ENCODE peak calls at places on chromosomes 2 and 18, in six cellular contexts. One of them, this sample, is unnamed.

GRCh38 chr2:134435936-134436335 is 182.1 kb downstream of the MGAT5 start:
- DNase-seq in retina: no peak
- DNase-seq in cerebellar cortex: no peak
- DNase-seq in activated naive CD8-positive, alpha-beta T cell treated with anti-CD3 and anti-CD28 coated beads, Interleukin-2, amount 50 U/mL, for 24 hours: no peak
- DNase-seq in stimulated activated CD8-positive, alpha-beta memory T cell treated with anti-CD3 and anti-CD28 coated beads, Interleukin-4, amount 100 ng/mL, for 4 hours: no peak
- DNase-seq in T-cell: no peak
- DNase-seq in this sample: no peak

GRCh38 chr2:223762853-223763252 is 74.5 kb downstream of the AP1S3 start:
- DNase-seq in retina: no peak
- DNase-seq in cerebellar cortex: no peak
- DNase-seq in activated naive CD8-positive, alpha-beta T cell treated with anti-CD3 and anti-CD28 coated beads, Interleukin-2, amount 50 U/mL, for 24 hours: no peak
- DNase-seq in stimulated activated CD8-positive, alpha-beta memory T cell treated with anti-CD3 and anti-CD28 coated beads, Interleukin-4, amount 100 ng/mL, for 4 hours: no peak
- DNase-seq in T-cell: no peak
- DNase-seq in this sample: no peak

GRCh38 chr2:137115081-137115713 is 349.9 kb downstream of the THSD7B start:
- DNase-seq in retina: no peak
- DNase-seq in cerebellar cortex: no peak
- DNase-seq in activated naive CD8-positive, alpha-beta T cell treated with anti-CD3 and anti-CD28 coated beads, Interleukin-2, amount 50 U/mL, for 24 hours: no peak
- DNase-seq in stimulated activated CD8-positive, alpha-beta memory T cell treated with anti-CD3 and anti-CD28 coated beads, Interleukin-4, amount 100 ng/mL, for 4 hours: no peak
- DNase-seq in T-cell: no peak
- DNase-seq in this sample: no peak

GRCh38 chr18:8519102-8519501 is 90.1 kb upstream of the RAB12 start:
- DNase-seq in retina: no peak
- DNase-seq in cerebellar cortex: peak; percentile 93
- DNase-seq in activated naive CD8-positive, alpha-beta T cell treated with anti-CD3 and anti-CD28 coated beads, Interleukin-2, amount 50 U/mL, for 24 hours: no peak
- DNase-seq in stimulated activated CD8-positive, alpha-beta memory T cell treated with anti-CD3 and anti-CD28 coated beads, Interleukin-4, amount 100 ng/mL, for 4 hours: no peak
- DNase-seq in T-cell: no peak
- DNase-seq in this sample: no peak

GRCh38 chr2:212536385-212537310 is 2.0 kb downstream of the ERBB4 start:
- DNase-seq in retina: peak; percentile 79
- DNase-seq in cerebellar cortex: peak; percentile 51
- DNase-seq in activated naive CD8-positive, alpha-beta T cell treated with anti-CD3 and anti-CD28 coated beads, Interleukin-2, amount 50 U/mL, for 24 hours: no peak
- DNase-seq in stimulated activated CD8-positive, alpha-beta memory T cell treated with anti-CD3 and anti-CD28 coated beads, Interleukin-4, amount 100 ng/mL, for 4 hours: no peak
- DNase-seq in T-cell: no peak
- DNase-seq in this sample: peak; percentile 21

GRCh38 chr2:241224068-241224850 is 35.8 kb downstream of the ANO7 start:
- DNase-seq in retina: no peak
- DNase-seq in cerebellar cortex: no peak
- DNase-seq in activated naive CD8-positive, alpha-beta T cell treated with anti-CD3 and anti-CD28 coated beads, Interleukin-2, amount 50 U/mL, for 24 hours: no peak
- DNase-seq in stimulated activated CD8-positive, alpha-beta memory T cell treated with anti-CD3 and anti-CD28 coated beads, Interleukin-4, amount 100 ng/mL, for 4 hours: no peak
- DNase-seq in T-cell: no peak
- DNase-seq in this sample: peak; percentile 54

GRCh38 chr2:85710687-85711577 is 16.8 kb downstream of the GNLY start:
- DNase-seq in retina: no peak
- DNase-seq in cerebellar cortex: no peak
- DNase-seq in activated naive CD8-positive, alpha-beta T cell treated with anti-CD3 and anti-CD28 coated beads, Interleukin-2, amount 50 U/mL, for 24 hours: no peak
- DNase-seq in stimulated activated CD8-positive, alpha-beta memory T cell treated with anti-CD3 and anti-CD28 coated beads, Interleukin-4, amount 100 ng/mL, for 4 hours: no peak
- DNase-seq in T-cell: no peak
- DNase-seq in this sample: no peak

GRCh38 chr2:127105656-127106456 is 1.1 kb downstream of the BIN1 start:
- DNase-seq in retina: peak; percentile 88
- DNase-seq in cerebellar cortex: no peak
- DNase-seq in activated naive CD8-positive, alpha-beta T cell treated with anti-CD3 and anti-CD28 coated beads, Interleukin-2, amount 50 U/mL, for 24 hours: no peak
- DNase-seq in stimulated activated CD8-positive, alpha-beta memory T cell treated with anti-CD3 and anti-CD28 coated beads, Interleukin-4, amount 100 ng/mL, for 4 hours: no peak
- DNase-seq in T-cell: no peak
- DNase-seq in this sample: no peak

GRCh38 chr18:616380-616995 is 19.7 kb downstream of the CLUL1 start:
- DNase-seq in retina: no peak
- DNase-seq in cerebellar cortex: peak; percentile 35
- DNase-seq in activated naive CD8-positive, alpha-beta T cell treated with anti-CD3 and anti-CD28 coated beads, Interleukin-2, amount 50 U/mL, for 24 hours: no peak
- DNase-seq in stimulated activated CD8-positive, alpha-beta memory T cell treated with anti-CD3 and anti-CD28 coated beads, Interleukin-4, amount 100 ng/mL, for 4 hours: no peak
- DNase-seq in T-cell: no peak
- DNase-seq in this sample: no peak

GRCh38 chr2:160735696-160736095 is 242.1 kb upstream of the RBMS1 start:
- DNase-seq in retina: no peak
- DNase-seq in cerebellar cortex: no peak
- DNase-seq in activated naive CD8-positive, alpha-beta T cell treated with anti-CD3 and anti-CD28 coated beads, Interleukin-2, amount 50 U/mL, for 24 hours: no peak
- DNase-seq in stimulated activated CD8-positive, alpha-beta memory T cell treated with anti-CD3 and anti-CD28 coated beads, Interleukin-4, amount 100 ng/mL, for 4 hours: no peak
- DNase-seq in T-cell: no peak
- DNase-seq in this sample: no peak

This sample was measured in right lobe of liver.